ENCODE peak calls at places on chromosomes 16 and 17, in eight cellular contexts. E, N, V, I, T, R, M and Y are unnamed samples. For H3K9me3, the result is how much of the 10 kb centered on the place peaks cover.

GRCh38 chr17:76251478-76252039 is 11.3 kb upstream of the RNF157 start:
- DNase-seq in I (no peak), M (peak), R (no peak), N (no peak), T (no peak), E (no peak), V (no peak), Y (no peak)

GRCh38 chr17:20203761-20204263 is 194.7 kb downstream of the SPECC1 start:
- DNase-seq in V (no peak), T (no peak), E (no peak), R (no peak), N (no peak), M (no peak), I (peak), Y (no peak)

GRCh38 chr17:17913695-17914332 is 58.4 kb downstream of the TOM1L2 start:
- DNase-seq in M (peak), V (peak), N (no peak), T (peak), R (peak), E (peak), I (no peak), Y (peak)

GRCh38 chr17:14805348-14805747 is 459.8 kb downstream of the PMP22 start:
- DNase-seq in V (no peak), I (no peak), R (no peak), E (no peak), N (no peak), T (no peak), M (no peak), Y (no peak)

GRCh38 chr17:29243792-29244191 is 2.9 kb upstream of the CRYBA1 start:
- DNase-seq in E (no peak), T (no peak), N (no peak), R (no peak), V (no peak), I (no peak), M (no peak), Y (no peak)

GRCh38 chr17:50845260-50846147 is 10.1 kb downstream of the WFIKKN2 start:
- DNase-seq in M (peak), V (no peak), I (no peak), R (no peak), N (no peak), E (no peak), T (no peak), Y (no peak)

GRCh38 chr17:22102177-22102576 is 409.9 kb downstream of the KCNJ18 start:
- DNase-seq in V (no peak), I (no peak), T (no peak), R (no peak), E (no peak), N (no peak), M (no peak), Y (no peak)

GRCh38 chr16:14483819-14484385 is 146.2 kb downstream of the PARN start:
- DNase-seq in N (no peak), V (no peak), T (no peak), I (no peak), R (no peak), M (no peak), E (no peak), Y (no peak)

GRCh38 chr17:67136191-67137025 is 92.1 kb downstream of the CACNG1 start:
- DNase-seq in N (no peak), R (no peak), M (no peak), T (no peak), V (no peak), E (no peak), I (no peak), Y (no peak)

GRCh38 chr17:653724-654123 is 60.9 kb downstream of the VPS53 start:
- DNase-seq in I (no peak), T (no peak), R (no peak), E (no peak), N (no peak), M (no peak), V (no peak), Y (no peak)

GRCh38 chr16:29974291-29975133 is 844 bp downstream of the TAOK2 start:
- DNase-seq in E (no peak), I (no peak), M (no peak), T (no peak), V (no peak), N (peak), R (no peak), Y (peak)

GRCh38 chr17:74954115-74954514 is 18.4 kb downstream of the OTOP3 start:
- DNase-seq in V (no peak), R (no peak), E (no peak), N (no peak), T (no peak), I (no peak), M (no peak), Y (no peak)
- H3K27ac ChIP-seq in V (no peak), R (no peak), E (no peak), N (no peak), T (no peak), I (no peak), M (no peak), Y (no peak)

DNA sequence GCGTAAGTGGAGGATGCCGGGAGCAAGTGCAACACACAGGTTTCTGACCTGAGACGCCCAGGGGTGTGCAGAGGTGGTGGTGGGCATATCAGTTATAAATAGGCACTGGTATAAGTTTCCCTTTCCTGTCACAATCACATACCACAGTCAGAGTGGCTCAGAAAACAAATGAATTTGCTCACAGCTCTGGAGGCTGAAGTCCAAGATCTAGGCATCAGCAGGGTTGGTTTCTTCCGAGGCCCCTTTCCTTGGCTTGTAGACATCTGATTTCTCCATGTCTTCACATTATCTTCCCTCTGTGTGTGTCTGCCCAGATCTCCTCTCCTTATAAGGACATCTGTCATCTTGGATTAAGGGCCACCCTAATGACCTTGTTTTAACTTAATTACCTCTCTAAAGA is 250.5 kb upstream of the TNRC6C start:
- DNase-seq in M (no peak), R (no peak), N (no peak), T (no peak), I (no peak), V (no peak), E (no peak), Y (no peak)
- H3K9me3 ChIP-seq in M (under half), R (under half), N (under half), T (under half), I (under half), V (under half), E (under half), Y (under half)

DNA sequence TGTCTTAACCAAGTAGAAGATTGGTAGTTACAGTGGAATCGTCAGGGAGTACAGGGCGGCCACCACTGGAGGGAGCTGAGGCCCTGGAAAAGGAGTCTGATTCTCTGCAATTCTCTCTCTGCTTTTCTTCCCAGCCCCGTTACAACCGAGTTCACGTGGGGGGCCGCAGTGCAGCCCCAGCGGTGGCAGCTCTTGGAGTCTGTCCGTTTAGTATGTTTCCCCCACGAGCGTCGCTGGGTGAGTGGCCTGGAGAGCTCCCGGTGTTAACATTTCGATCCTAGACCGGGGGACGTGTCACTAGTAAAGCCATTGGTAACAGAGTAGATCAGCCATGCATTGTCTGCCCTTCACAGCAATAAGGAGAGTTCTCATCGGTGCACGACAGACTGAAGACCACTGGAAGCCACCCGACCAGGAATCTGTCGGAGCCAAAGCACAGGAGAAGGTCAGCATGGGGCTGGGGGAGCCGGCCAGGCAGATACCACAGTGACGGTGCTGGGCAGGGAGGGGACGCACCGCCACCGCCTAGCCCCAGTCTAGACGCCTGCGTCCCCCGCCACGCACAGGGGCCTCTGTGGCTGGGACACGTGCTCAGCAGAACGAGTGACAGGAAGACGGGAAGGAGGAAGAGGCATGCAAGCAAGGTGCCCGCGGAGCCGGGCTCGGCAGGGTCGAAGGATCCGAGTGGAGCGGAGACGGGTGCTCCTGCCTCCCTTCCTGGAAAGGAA is 15.7 kb downstream of the SLC16A3 start:
- DNase-seq in T (no peak), N (peak), I (no peak), E (no peak), V (no peak), M (peak), R (no peak), Y (peak)
- TF ChIP-seq POLR2AphosphoS5 in T (no peak), N (peak), I (peak), E (peak), V (no peak), M (no peak), R (no peak), Y (no peak)

GRCh38 chr17:78971764-78972506 is 7.8 kb downstream of the LGALS3BP start:
- DNase-seq in E (no peak), I (no peak), N (no peak), R (no peak), M (no peak), T (no peak), V (no peak), Y (no peak)
- H3K27ac ChIP-seq in E (peak), I (no peak), N (peak), R (peak), M (peak), T (peak), V (peak), Y (peak)

GRCh38 chr17:57482657-57483056 is 226.3 kb downstream of the MSI2 start:
- DNase-seq in N (no peak), M (no peak), I (no peak), R (no peak), E (no peak), V (no peak), T (no peak), Y (no peak)

GRCh38 chr17:57484826-57485565 is 228.7 kb downstream of the MSI2 start:
- DNase-seq in N (no peak), I (no peak), V (no peak), E (no peak), T (no peak), R (no peak), M (no peak), Y (no peak)

GRCh38 chr17:57485916-57486315 is 229.6 kb downstream of the MSI2 start:
- DNase-seq in V (no peak), I (no peak), R (no peak), M (no peak), T (no peak), N (no peak), E (no peak), Y (no peak)

GRCh38 chr17:57485566-57485865 is 229.2 kb downstream of the MSI2 start:
- DNase-seq in E (no peak), R (no peak), I (no peak), M (no peak), T (no peak), N (no peak), V (no peak), Y (no peak)

DNA sequence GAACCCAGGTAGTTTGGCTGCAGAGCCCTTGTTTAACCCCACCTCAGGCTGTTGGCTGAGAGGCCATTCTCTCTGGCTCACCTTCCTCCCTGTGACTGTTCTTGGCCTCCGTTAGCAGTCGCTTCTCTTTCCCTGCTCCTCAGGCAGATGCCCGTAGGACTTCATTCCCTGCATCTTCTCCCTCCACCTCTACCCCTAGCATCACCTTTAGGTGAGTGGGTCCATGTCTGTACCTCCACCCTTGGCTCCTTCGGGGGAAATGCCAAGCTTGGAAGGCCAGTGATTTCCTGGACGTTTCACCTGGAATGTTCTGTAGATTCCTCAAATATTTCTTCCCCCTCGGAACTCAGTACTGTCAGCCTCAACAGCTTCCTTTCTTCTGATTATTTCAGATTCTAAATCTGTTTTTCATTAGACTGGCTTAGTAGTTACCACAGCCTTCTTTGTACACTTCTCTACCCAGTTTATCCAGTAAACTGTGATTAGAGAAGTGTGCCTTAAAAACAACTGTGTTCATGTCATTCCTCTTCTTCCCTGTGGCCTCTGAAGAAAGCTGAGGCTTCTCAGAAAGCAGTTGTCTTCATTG is 227.9 kb downstream of the MSI2 start:
- DNase-seq in M (no peak), R (no peak), N (no peak), T (no peak), I (no peak), E (no peak), V (no peak), Y (no peak)
- H3K9me3 ChIP-seq in M (under half), R (under half), N (under half), T (under half), I (under half), E (under half), V (under half), Y (under half)

GRCh38 chr17:11871773-11872172 is 125.5 kb downstream of the ZNF18 start:
- DNase-seq in N (no peak), V (no peak), E (no peak), I (no peak), M (no peak), T (no peak), R (no peak), Y (no peak)

GRCh38 chr17:11874756-11875155 is 122.5 kb downstream of the ZNF18 start:
- DNase-seq in M (no peak), E (no peak), N (no peak), R (no peak), V (no peak), T (no peak), I (no peak), Y (no peak)

GRCh38 chr17:11869680-11870394 is 127.4 kb downstream of the ZNF18 start:
- DNase-seq in E (no peak), N (no peak), T (no peak), R (no peak), V (no peak), I (no peak), M (no peak), Y (no peak)
- TF ChIP-seq POLR2AphosphoS5 in E (no peak), N (no peak), T (no peak), R (no peak), V (no peak), I (no peak), M (no peak), Y (no peak)

DNA sequence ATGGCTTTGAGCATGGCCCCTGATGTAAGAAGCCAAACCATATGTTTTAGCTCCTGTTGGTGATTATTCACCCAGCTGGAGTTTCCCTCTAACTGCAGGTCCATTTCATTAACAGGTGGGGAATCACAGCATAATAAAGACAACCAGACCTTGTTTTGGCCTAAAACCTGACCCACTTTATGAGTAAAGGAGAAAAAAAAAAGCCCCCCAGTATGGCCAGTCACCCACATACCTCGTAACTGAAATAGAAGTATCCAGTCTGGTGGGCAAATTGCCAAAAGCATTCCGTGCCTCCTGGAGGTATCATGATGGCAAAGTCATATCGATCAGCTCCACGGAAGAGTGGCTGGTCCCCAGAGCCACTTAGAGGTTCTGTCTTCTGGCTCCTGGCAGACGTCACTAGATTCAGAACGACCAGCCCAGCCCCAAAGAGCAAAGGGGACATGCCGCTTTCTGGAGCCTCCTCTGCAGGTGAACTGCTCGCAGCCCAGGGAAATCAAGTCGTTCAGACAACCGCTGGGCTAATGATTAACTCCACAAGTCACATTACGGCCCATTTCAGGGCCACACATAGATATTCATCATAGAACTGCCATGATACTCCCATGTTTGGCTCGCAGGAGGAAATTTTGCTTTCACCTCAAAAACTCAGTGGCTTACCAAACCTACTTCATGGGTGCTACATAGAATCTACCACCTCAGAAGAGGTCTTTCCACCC is at the start of gene TMED6:
- DNase-seq in I (no peak), M (no peak), V (no peak), E (no peak), T (peak), N (peak), R (no peak), Y (peak)
- H3K27ac ChIP-seq in I (no peak), M (no peak), V (no peak), E (no peak), T (peak), N (no peak), R (no peak), Y (peak)

GRCh38 chr16:35302859-35303258 is 1843.4 kb downstream of the TP53TG3F start:
- DNase-seq in M (no peak), N (no peak), V (no peak), T (no peak), R (no peak), E (no peak), I (no peak), Y (no peak)
- H3K9me3 ChIP-seq in M (under half), N (under half), V (under half), T (under half), R (under half), E (under half), I (under half), Y (under half)